ENCODE peak calls at places on chromosomes 4 and X, in six cellular contexts. L is right atrium auricular region, I is neural progenitor cell, P is esophagus squamous epithelium, A is right lobe of liver, E is colonic mucosa. F is an unnamed sample.

GRCh38 chr4:8155048-8155447 is 3.6 kb downstream of the ABLIM2 start:
- DNase-seq in P (no peak), L (no peak), E (no peak), A (no peak), I (no peak), F (no peak)

GRCh38 chrX:116317409-116317808 is 119.0 kb upstream of the SLC6A14 start:
- DNase-seq in L (no peak), I (peak; percentile 35), E (peak; percentile 31), P (no peak), A (no peak), F (no peak)

GRCh38 chr4:101356928-101357327 is 9.6 kb upstream of the PPP3CA start:
- DNase-seq in A (peak; percentile 56), P (no peak), I (no peak), L (no peak), E (no peak), F (no peak)

GRCh38 chr4:55296076-55296475 is 50.0 kb upstream of the SRD5A3 start:
- DNase-seq in A (no peak), L (no peak), I (no peak), P (no peak), E (no peak), F (no peak)

GRCh38 chr4:156774422-156774821 is 197.2 kb downstream of the PDGFC start:
- DNase-seq in P (no peak), L (no peak), E (no peak), A (no peak), I (no peak), F (no peak)

GRCh38 chr4:6192245-6192644 is 8.1 kb downstream of the JAKMIP1 start:
- DNase-seq in A (no peak), P (no peak), I (no peak), E (no peak), L (no peak), F (no peak)

GRCh38 chr4:87896020-87896621 is 63.4 kb downstream of the MEPE start:
- DNase-seq in E (no peak), I (no peak), L (peak; percentile 70), A (no peak), P (no peak), F (no peak)

GRCh38 chrX:131831185-131831520 is 191.9 kb upstream of the STK26 start:
- DNase-seq in L (no peak), P (no peak), I (no peak), A (no peak), E (no peak), F (no peak)

GRCh38 chrX:12973561-12974216 is 1.2 kb upstream of the TMSB4X start:
- DNase-seq in L (no peak), P (no peak), E (no peak), A (no peak), I (peak; percentile 5), F (peak; percentile 49)

GRCh38 chr4:146029939-146030710 is 91.5 kb upstream of the ZNF827 start:
- DNase-seq in L (no peak), P (no peak), I (no peak), A (no peak), E (peak; percentile 79), F (peak; percentile 51)

GRCh38 chrX:42694260-42694815 is 83.6 kb downstream of the PPP1R2C start:
- DNase-seq in I (no peak), E (no peak), P (no peak), L (no peak), A (no peak), F (no peak)

GRCh38 chr4:173332021-173332487 is 2.1 kb downstream of the HMGB2 start:
- DNase-seq in P (no peak), L (no peak), E (no peak), I (no peak), A (no peak), F (no peak)

GRCh38 chr4:170145120-170145519 is 55.4 kb upstream of the AADAT start:
- DNase-seq in E (no peak), P (no peak), I (peak; percentile 48), A (no peak), L (no peak), F (no peak)

GRCh38 chr4:111652206-111652605 is 493.0 kb upstream of the FAM241A start:
- DNase-seq in L (no peak), P (no peak), E (no peak), A (no peak), I (no peak), F (no peak)

GRCh38 chr4:52660643-52661042 is 1.5 kb upstream of the USP46 start:
- DNase-seq in P (no peak), A (no peak), L (no peak), E (no peak), I (no peak), F (no peak)

GRCh38 chr4:80539190-80539589 is 203.7 kb downstream of the CFAP299 start:
- DNase-seq in A (no peak), P (no peak), E (no peak), L (no peak), I (peak; percentile 3), F (no peak)

GRCh38 chr4:101958547-101958946 is 168.0 kb downstream of the BANK1 start:
- DNase-seq in E (no peak), I (no peak), A (no peak), L (no peak), P (no peak), F (no peak)

GRCh38 chr4:125187221-125187620 is 127.5 kb upstream of the FAT4 start:
- DNase-seq in I (no peak), L (no peak), A (no peak), E (no peak), P (no peak), F (no peak)

GRCh38 chr4:139692300-139693012 is 26.8 kb downstream of the MGST2 start:
- DNase-seq in I (peak; percentile 24), L (no peak), P (no peak), E (no peak), A (peak; percentile 64), F (no peak)

GRCh38 chrX:63349307-63349706 is 1.8 kb downstream of the SPIN4 start:
- DNase-seq in I (no peak), P (no peak), E (no peak), A (no peak), L (no peak), F (no peak)

GRCh38 chr4:188016754-188017153 is 21.2 kb downstream of the ZFP42 start:
- DNase-seq in P (no peak), I (peak; percentile 57), L (no peak), E (no peak), A (no peak), F (no peak)

GRCh38 chr4:71406459-71406963 is 67.7 kb downstream of the SLC4A4 start:
- DNase-seq in E (no peak), A (no peak), L (no peak), P (no peak), I (no peak), F (no peak)

GRCh38 chrX:87636533-87636932 is 118.9 kb downstream of the KLHL4 start:
- DNase-seq in A (no peak), L (no peak), P (no peak), E (no peak), I (peak; percentile 63), F (no peak)

GRCh38 chr4:167713756-167714155 is 378.6 kb upstream of the ANXA10 start:
- DNase-seq in P (no peak), L (no peak), A (no peak), E (no peak), I (no peak), F (no peak)

GRCh38 chr4:89000844-89001360 is 56.1 kb downstream of the FAM13A start:
- DNase-seq in P (no peak), A (no peak), E (peak; percentile 45), L (no peak), I (no peak), F (no peak)

GRCh38 chr4:6474053-6474568 is 1.7 kb upstream of the PPP2R2C start:
- DNase-seq in A (no peak), I (peak; percentile 37), E (peak; percentile 15), L (peak; percentile 53), P (no peak), F (no peak)

GRCh38 chr4:2856266-2856665 is 12.6 kb downstream of the ADD1 start:
- DNase-seq in L (no peak), A (no peak), E (no peak), P (no peak), I (no peak), F (no peak)
- H3K4me1 ChIP-seq in L (no peaks in the 10 kb centered on the region), A (no peaks in the 10 kb centered on the region), E (peaks cover 37% of the 10 kb centered on the region), P (peaks cover 94% of the 10 kb centered on the region), I (peaks cover 19% of the 10 kb centered on the region), F (peaks cover 64% of the 10 kb centered on the region)

GRCh38 chr4:98993419-98994071 is 2.0 kb upstream of the METAP1 start:
- DNase-seq in P (no peak), I (no peak), A (peak; percentile 49), E (no peak), L (no peak), F (peak; percentile 56)

GRCh38 chr4:98996056-98996941 is 778 bp downstream of the METAP1 start:
- DNase-seq in I (peak; percentile 56), E (peak; percentile 33), P (no peak), L (no peak), A (peak; percentile 50), F (peak; percentile 70)

GRCh38 chr4:98995183-98996055 is at the start of gene METAP1:
- DNase-seq in I (peak; percentile 98), A (peak; percentile 96), P (peak; percentile 91), E (peak; percentile 94), L (peak; percentile 93), F (peak; percentile 99)

GRCh38 chr4:98994474-98995182 is 893 bp upstream of the METAP1 start:
- DNase-seq in A (no peak), I (peak; percentile 35), E (no peak), P (no peak), L (no peak), F (no peak)

DNA sequence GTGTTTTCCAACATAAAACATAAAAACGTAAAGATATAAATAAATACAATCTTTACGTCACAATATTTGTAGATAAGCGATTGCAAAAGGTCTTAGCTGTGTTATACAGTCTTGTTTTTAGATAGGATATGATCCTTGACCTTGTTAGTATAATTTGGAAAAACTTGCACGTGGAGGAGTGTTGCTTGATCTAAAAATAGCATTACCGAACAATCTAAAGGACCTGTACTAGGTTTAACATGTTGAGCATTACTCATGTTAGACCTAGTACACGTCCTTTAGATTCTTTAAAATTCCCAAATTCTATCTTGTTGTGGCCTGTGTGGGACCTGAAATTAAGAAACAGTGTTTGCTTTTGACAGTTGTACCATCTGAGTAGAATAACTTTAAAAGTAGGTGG is 1.7 kb downstream of the METAP1 start:
- DNase-seq in L (no peak), E (no peak), I (no peak), A (no peak), P (no peak), F (no peak)
- H3K4me3 ChIP-seq in L (no peak overlapping the region), E (no peak overlapping the region), I (peak overlapping the region; percentile 89), A (no peak overlapping the region), P (peak overlapping the region; percentile 90), F (no peak overlapping the region)

GRCh38 chr4:107379054-107379869 is 340.8 kb downstream of the PAPSS1 start:
- DNase-seq in A (no peak), P (no peak), E (no peak), L (no peak), I (no peak), F (no peak)
- TF ChIP-seq CTCF in A (no peak), P (no peak), E (no peak), L (no peak), I (no peak), F (no peak)

DNA sequence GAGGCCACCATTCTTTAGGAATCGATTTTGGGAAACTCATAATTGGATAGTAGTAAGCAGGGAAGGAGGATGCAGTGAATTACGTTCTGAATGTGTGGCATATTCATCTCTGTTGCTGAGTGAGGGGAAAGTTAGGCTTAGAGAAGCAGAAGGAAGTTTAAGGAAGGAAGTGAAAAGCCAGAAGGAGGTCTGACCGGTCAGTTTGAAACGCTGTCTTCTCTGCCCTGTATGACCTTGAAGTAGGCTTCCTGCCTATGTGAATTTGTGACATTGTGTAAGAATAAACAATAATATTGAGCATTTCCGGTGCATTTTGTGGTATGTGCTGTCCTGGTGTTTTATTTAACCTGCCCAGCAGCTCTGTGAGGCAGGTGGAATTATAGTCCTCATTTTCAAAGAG is 67.3 kb downstream of the PDLIM5 start:
- DNase-seq in P (no peak), I (no peak), E (no peak), A (no peak), L (no peak), F (no peak)
- H3K4me1 ChIP-seq in P (peaks cover 56% of the 10 kb centered on the region), I (no peaks in the 10 kb centered on the region), E (peaks cover 4% of the 10 kb centered on the region), A (no peaks in the 10 kb centered on the region), L (no peaks in the 10 kb centered on the region), F (no peaks in the 10 kb centered on the region)

F was measured in mucosa of descending colon.